ENCODE peak calls at places on chromosomes 4 and X, in ten cellular contexts. A is fibroblast of lung, M is endothelial cell, V is neural progenitor cell, Z is NCI-H1417 treated with DMSO at 0.1 percent for 48 hours, N is RWPE1, C is H1, O is LNCaP clone FGC, U is WERI-Rb-1, F is right cardiac atrium. Q is an unnamed sample.

GRCh38 chrX:101759000-101759399 is 99.3 kb upstream of the ARMCX2 start:
- DNase-seq in N (peak), Z (no peak), A (peak), U (peak), M (peak), O (peak), F (no peak), V (peak), C (peak), Q (peak)

GRCh38 chrX:39477438-39478120 is 620.2 kb downstream of the BCOR start:
- DNase-seq in A (peak), V (peak), Z (peak), N (no peak), U (peak), M (peak), F (peak), O (no peak), C (peak), Q (peak)

GRCh38 chr4:15694431-15694830 is 8.4 kb upstream of the BST1 start:
- DNase-seq in A (peak), U (no peak), V (no peak), M (no peak), C (no peak), Z (no peak), O (peak), N (no peak), F (no peak), Q (no peak)

GRCh38 chr4:3335385-3335784 is 42.6 kb downstream of the RGS12 start:
- DNase-seq in Z (no peak), O (no peak), N (no peak), A (no peak), V (no peak), U (no peak), C (no peak), F (no peak), M (no peak), Q (no peak)

GRCh38 chr4:154590329-154591006 is at the start of gene FGA:
- DNase-seq in F (no peak), N (no peak), O (no peak), C (no peak), Z (no peak), M (no peak), A (no peak), V (peak), U (no peak), Q (no peak)

GRCh38 chr4:140330311-140330900 is 43.0 kb upstream of the SCOC start:
- DNase-seq in N (peak), O (no peak), C (no peak), F (no peak), A (peak), M (no peak), Z (no peak), U (no peak), V (peak), Q (peak)

GRCh38 chrX:11438767-11439166 is 145.6 kb downstream of the AMELX start:
- DNase-seq in N (no peak), Z (no peak), C (no peak), V (no peak), O (no peak), A (peak), F (no peak), U (no peak), M (no peak), Q (no peak)

GRCh38 chrX:47802589-47802988 is 34.1 kb upstream of the ZNF81 start:
- DNase-seq in C (no peak), U (no peak), A (no peak), Z (peak), M (no peak), V (no peak), F (no peak), N (peak), O (peak), Q (no peak)

GRCh38 chr4:139223682-139224317 is 46.8 kb upstream of the ELF2 start:
- DNase-seq in F (peak), O (no peak), C (no peak), Z (no peak), V (no peak), M (no peak), N (no peak), U (no peak), A (peak), Q (peak)

GRCh38 chr4:109703664-109704351 is 563 bp upstream of the CASP6 start:
- DNase-seq in C (no peak), O (peak), U (no peak), F (no peak), A (no peak), V (no peak), N (no peak), M (no peak), Z (no peak), Q (peak)

GRCh38 chr4:2065106-2065930 is 6.2 kb downstream of the NAT8L start:
- DNase-seq in V (no peak), U (no peak), M (no peak), F (no peak), Z (no peak), N (no peak), C (no peak), O (no peak), A (no peak), Q (no peak)

GRCh38 chr4:15901996-15902395 is 36.5 kb downstream of the FGFBP1 start:
- DNase-seq in M (no peak), C (no peak), O (no peak), U (no peak), A (no peak), V (no peak), N (no peak), F (no peak), Z (no peak), Q (no peak)

GRCh38 chr4:177237291-177237690 is 72.4 kb upstream of the NEIL3 start:
- DNase-seq in Z (no peak), U (no peak), O (no peak), M (no peak), A (no peak), V (no peak), F (no peak), C (no peak), N (no peak), Q (no peak)

GRCh38 chr4:86178216-86178615 is 181.6 kb downstream of the MAPK10 start:
- DNase-seq in A (no peak), M (no peak), F (no peak), C (no peak), Z (no peak), U (no peak), O (no peak), V (no peak), N (no peak), Q (no peak)

GRCh38 chr4:179695175-179695574 is 2252.9 kb upstream of the AGA start:
- DNase-seq in M (no peak), V (no peak), A (peak), N (peak), U (no peak), C (no peak), Z (no peak), O (no peak), F (no peak), Q (no peak)

GRCh38 chr4:4631150-4631549 is 89.3 kb upstream of the STX18 start:
- DNase-seq in M (no peak), Z (no peak), O (no peak), V (no peak), A (no peak), F (no peak), N (no peak), C (no peak), U (no peak), Q (no peak)

GRCh38 chr4:151957163-151957562 is 196.4 kb upstream of the GATB start:
- DNase-seq in F (no peak), V (peak), N (no peak), Z (no peak), A (peak), M (peak), O (no peak), C (peak), U (no peak), Q (no peak)

GRCh38 chr4:36292551-36293188 is 11.3 kb downstream of the DTHD1 start:
- DNase-seq in A (peak), F (no peak), C (no peak), U (no peak), V (no peak), N (peak), M (no peak), Z (no peak), O (no peak), Q (no peak)

GRCh38 chrX:155962906-155963305 is 34.6 kb upstream of the IL9R start:
- DNase-seq in A (no peak), Z (no peak), C (no peak), F (no peak), M (no peak), U (no peak), V (no peak), N (no peak), O (no peak), Q (no peak)

GRCh38 chr4:128519163-128519810 is 231.7 kb upstream of the PGRMC2 start:
- DNase-seq in C (no peak), N (no peak), F (peak), U (no peak), V (no peak), M (no peak), O (no peak), A (peak), Z (no peak), Q (no peak)

GRCh38 chr4:14308229-14308651 is 680.7 kb upstream of the BOD1L1 start:
- DNase-seq in F (no peak), A (no peak), M (no peak), C (no peak), O (peak), Z (no peak), V (no peak), U (no peak), N (peak), Q (no peak)

GRCh38 chrX:108537005-108537404 is 97.4 kb downstream of the COL4A5 start:
- DNase-seq in M (peak), N (peak), C (no peak), F (no peak), V (peak), Z (peak), O (no peak), A (peak), U (peak), Q (peak)

GRCh38 chr4:149280886-149281285 is 534.8 kb downstream of the IQCM start:
- DNase-seq in F (no peak), V (no peak), A (peak), O (no peak), C (no peak), M (no peak), U (no peak), N (no peak), Z (no peak), Q (no peak)

GRCh38 chr4:83417566-83417965 is 38.1 kb downstream of the HELQ start:
- DNase-seq in U (no peak), Z (no peak), C (no peak), A (no peak), N (no peak), F (no peak), V (no peak), M (no peak), O (no peak), Q (no peak)

GRCh38 chr4:71872767-71873422 is 89.0 kb upstream of the GC start:
- DNase-seq in F (no peak), V (peak), N (no peak), U (no peak), O (no peak), M (no peak), Z (no peak), A (no peak), C (no peak), Q (no peak)

GRCh38 chr4:37446016-37446415 is 201.5 kb downstream of the NWD2 start:
- DNase-seq in U (no peak), A (peak), Z (no peak), N (no peak), M (no peak), V (no peak), O (no peak), C (no peak), F (no peak), Q (no peak)

GRCh38 chr4:56757270-56757746 is 64.2 kb downstream of the SPINK2 start:
- DNase-seq in V (no peak), U (peak), C (no peak), A (peak), O (no peak), N (peak), F (no peak), Z (no peak), M (no peak), Q (no peak)

GRCh38 chr4:48315728-48316630 is 25.4 kb upstream of the SLAIN2 start:
- DNase-seq in Z (no peak), F (no peak), M (peak), N (peak), U (peak), A (peak), V (peak), C (no peak), O (peak), Q (peak)

GRCh38 chr4:25857403-25857802 is 5.4 kb downstream of the SEL1L3 start:
- DNase-seq in A (no peak), V (no peak), F (no peak), N (no peak), U (no peak), Z (no peak), C (no peak), O (no peak), M (no peak), Q (no peak)